ENCODE peak calls at places on chromosomes 3 and 15, in nine cellular contexts. One of them, this sample, is unnamed.

GRCh38 chr3:36319683-36320082 is 60.6 kb upstream of the STAC start:
- DNase-seq in GM20000: no peak
- DNase-seq in lung: no peak
- DNase-seq in psoas muscle: no peak
- DNase-seq in kidney: no peak
- DNase-seq in activated CD8-positive, alpha-beta T cell treated with anti-CD3 and anti-CD28 coated beads for 36 hours: no peak
- DNase-seq in left lung: no peak
- DNase-seq in Peyer's patch: no peak
- DNase-seq in uterus: no peak
- DNase-seq in this sample: no peak

GRCh38 chr15:63046927-63047760 is 4.6 kb downstream of the TPM1 start:
- DNase-seq in uterus: no peak
- DNase-seq in activated CD8-positive, alpha-beta T cell treated with anti-CD3 and anti-CD28 coated beads for 36 hours: no peak
- DNase-seq in Peyer's patch: no peak
- DNase-seq in lung: no peak
- DNase-seq in psoas muscle: no peak
- DNase-seq in left lung: no peak
- DNase-seq in GM20000: peak
- DNase-seq in kidney: no peak
- DNase-seq in this sample: no peak

GRCh38 chr15:96246057-96246456 is 84.4 kb upstream of the NR2F2 start:
- DNase-seq in GM20000: no peak
- DNase-seq in psoas muscle: no peak
- DNase-seq in lung: no peak
- DNase-seq in activated CD8-positive, alpha-beta T cell treated with anti-CD3 and anti-CD28 coated beads for 36 hours: no peak
- DNase-seq in Peyer's patch: no peak
- DNase-seq in uterus: no peak
- DNase-seq in left lung: no peak
- DNase-seq in kidney: no peak
- DNase-seq in this sample: no peak

GRCh38 chr3:32872487-32873382 is 54.9 kb downstream of the TRIM71 start:
- DNase-seq in GM20000: no peak
- DNase-seq in lung: peak
- DNase-seq in Peyer's patch: no peak
- DNase-seq in psoas muscle: no peak
- DNase-seq in activated CD8-positive, alpha-beta T cell treated with anti-CD3 and anti-CD28 coated beads for 36 hours: no peak
- DNase-seq in uterus: peak
- DNase-seq in left lung: peak
- DNase-seq in kidney: no peak
- DNase-seq in this sample: no peak

GRCh38 chr3:171320721-171321120 is 139.5 kb downstream of the TNIK start:
- DNase-seq in left lung: no peak
- DNase-seq in psoas muscle: peak
- DNase-seq in lung: no peak
- DNase-seq in Peyer's patch: no peak
- DNase-seq in kidney: no peak
- DNase-seq in uterus: no peak
- DNase-seq in GM20000: no peak
- DNase-seq in activated CD8-positive, alpha-beta T cell treated with anti-CD3 and anti-CD28 coated beads for 36 hours: no peak
- DNase-seq in this sample: no peak

GRCh38 chr3:141878812-141879211 is 2.4 kb downstream of the ATP1B3 start:
- DNase-seq in left lung: no peak
- DNase-seq in activated CD8-positive, alpha-beta T cell treated with anti-CD3 and anti-CD28 coated beads for 36 hours: no peak
- DNase-seq in GM20000: no peak
- DNase-seq in Peyer's patch: no peak
- DNase-seq in uterus: no peak
- DNase-seq in lung: no peak
- DNase-seq in psoas muscle: no peak
- DNase-seq in kidney: no peak
- DNase-seq in this sample: no peak

GRCh38 chr15:79849789-79850188 is 47.0 kb downstream of the MTHFS start:
- DNase-seq in Peyer's patch: no peak
- DNase-seq in GM20000: peak
- DNase-seq in uterus: no peak
- DNase-seq in lung: no peak
- DNase-seq in left lung: no peak
- DNase-seq in activated CD8-positive, alpha-beta T cell treated with anti-CD3 and anti-CD28 coated beads for 36 hours: peak
- DNase-seq in psoas muscle: no peak
- DNase-seq in kidney: no peak
- DNase-seq in this sample: no peak

GRCh38 chr3:152183473-152183872 is 85.3 kb upstream of the MBNL1 start:
- DNase-seq in activated CD8-positive, alpha-beta T cell treated with anti-CD3 and anti-CD28 coated beads for 36 hours: peak
- DNase-seq in lung: no peak
- DNase-seq in kidney: no peak
- DNase-seq in left lung: no peak
- DNase-seq in GM20000: peak
- DNase-seq in Peyer's patch: peak
- DNase-seq in psoas muscle: peak
- DNase-seq in uterus: peak
- DNase-seq in this sample: no peak

GRCh38 chr3:32913790-32914446 is 37.5 kb upstream of the CCR4 start:
- DNase-seq in lung: peak
- DNase-seq in Peyer's patch: no peak
- DNase-seq in activated CD8-positive, alpha-beta T cell treated with anti-CD3 and anti-CD28 coated beads for 36 hours: no peak
- DNase-seq in kidney: no peak
- DNase-seq in GM20000: no peak
- DNase-seq in uterus: no peak
- DNase-seq in left lung: peak
- DNase-seq in psoas muscle: peak
- DNase-seq in this sample: no peak

GRCh38 chr3:126121074-126121473 is 37.1 kb upstream of the SLC41A3 start:
- DNase-seq in left lung: no peak
- DNase-seq in psoas muscle: peak
- DNase-seq in uterus: no peak
- DNase-seq in Peyer's patch: no peak
- DNase-seq in activated CD8-positive, alpha-beta T cell treated with anti-CD3 and anti-CD28 coated beads for 36 hours: no peak
- DNase-seq in lung: no peak
- DNase-seq in kidney: no peak
- DNase-seq in GM20000: no peak
- DNase-seq in this sample: no peak

GRCh38 chr3:24464389-24464788 is 30.3 kb downstream of the THRB start:
- DNase-seq in kidney: no peak
- DNase-seq in uterus: no peak
- DNase-seq in left lung: no peak
- DNase-seq in GM20000: no peak
- DNase-seq in lung: no peak
- DNase-seq in activated CD8-positive, alpha-beta T cell treated with anti-CD3 and anti-CD28 coated beads for 36 hours: no peak
- DNase-seq in Peyer's patch: no peak
- DNase-seq in psoas muscle: no peak
- DNase-seq in this sample: no peak

GRCh38 chr3:126523745-126524428 is at the start of gene CHST13:
- DNase-seq in lung: no peak
- DNase-seq in Peyer's patch: no peak
- DNase-seq in psoas muscle: peak
- DNase-seq in left lung: peak
- DNase-seq in kidney: peak
- DNase-seq in activated CD8-positive, alpha-beta T cell treated with anti-CD3 and anti-CD28 coated beads for 36 hours: peak
- DNase-seq in uterus: no peak
- DNase-seq in GM20000: no peak
- DNase-seq in this sample: no peak

GRCh38 chr3:71721721-71722157 is 3.5 kb downstream of the EIF4E3 start:
- DNase-seq in uterus: no peak
- DNase-seq in activated CD8-positive, alpha-beta T cell treated with anti-CD3 and anti-CD28 coated beads for 36 hours: peak
- DNase-seq in left lung: no peak
- DNase-seq in GM20000: no peak
- DNase-seq in lung: no peak
- DNase-seq in psoas muscle: no peak
- DNase-seq in kidney: no peak
- DNase-seq in Peyer's patch: no peak
- DNase-seq in this sample: no peak

GRCh38 chr15:79811406-79812405 is 85.1 kb downstream of the MTHFS start:
- DNase-seq in lung: peak
- DNase-seq in Peyer's patch: no peak
- DNase-seq in activated CD8-positive, alpha-beta T cell treated with anti-CD3 and anti-CD28 coated beads for 36 hours: no peak
- DNase-seq in uterus: no peak
- DNase-seq in GM20000: no peak
- DNase-seq in psoas muscle: peak
- DNase-seq in kidney: no peak
- DNase-seq in left lung: peak
- DNase-seq in this sample: no peak

GRCh38 chr3:142608615-142609014 is 12.4 kb downstream of the PLS1 start:
- DNase-seq in GM20000: no peak
- DNase-seq in kidney: no peak
- DNase-seq in left lung: no peak
- DNase-seq in lung: no peak
- DNase-seq in uterus: no peak
- DNase-seq in activated CD8-positive, alpha-beta T cell treated with anti-CD3 and anti-CD28 coated beads for 36 hours: no peak
- DNase-seq in psoas muscle: no peak
- DNase-seq in Peyer's patch: no peak
- DNase-seq in this sample: no peak

GRCh38 chr3:45947361-45947760 is 4.1 kb downstream of the CXCR6 start:
- DNase-seq in left lung: no peak
- DNase-seq in GM20000: no peak
- DNase-seq in Peyer's patch: no peak
- DNase-seq in lung: no peak
- DNase-seq in activated CD8-positive, alpha-beta T cell treated with anti-CD3 and anti-CD28 coated beads for 36 hours: no peak
- DNase-seq in uterus: no peak
- DNase-seq in kidney: no peak
- DNase-seq in psoas muscle: no peak
- DNase-seq in this sample: no peak

GRCh38 chr3:11653298-11654055 is 9.8 kb upstream of the VGLL4 start:
- DNase-seq in activated CD8-positive, alpha-beta T cell treated with anti-CD3 and anti-CD28 coated beads for 36 hours: no peak
- DNase-seq in kidney: no peak
- DNase-seq in GM20000: no peak
- DNase-seq in uterus: no peak
- DNase-seq in Peyer's patch: no peak
- DNase-seq in left lung: no peak
- DNase-seq in lung: no peak
- DNase-seq in psoas muscle: no peak
- DNase-seq in this sample: no peak
- TF ChIP-seq CTCF in activated CD8-positive, alpha-beta T cell treated with anti-CD3 and anti-CD28 coated beads for 36 hours: no peak
- TF ChIP-seq CTCF in kidney: no peak
- TF ChIP-seq CTCF in GM20000: no peak
- TF ChIP-seq CTCF in uterus: no peak
- TF ChIP-seq CTCF in Peyer's patch: no peak
- TF ChIP-seq CTCF in left lung: no peak
- TF ChIP-seq CTCF in lung: no peak
- TF ChIP-seq CTCF in psoas muscle: peak
- TF ChIP-seq CTCF in this sample: peak

GRCh38 chr3:18559323-18559972 is 134.3 kb upstream of the SATB1 start:
- DNase-seq in lung: no peak
- DNase-seq in psoas muscle: no peak
- DNase-seq in uterus: no peak
- DNase-seq in GM20000: peak
- DNase-seq in left lung: no peak
- DNase-seq in activated CD8-positive, alpha-beta T cell treated with anti-CD3 and anti-CD28 coated beads for 36 hours: peak
- DNase-seq in kidney: no peak
- DNase-seq in Peyer's patch: no peak
- DNase-seq in this sample: peak

GRCh38 chr3:18558526-18558925 is 133.4 kb upstream of the SATB1 start:
- DNase-seq in GM20000: no peak
- DNase-seq in psoas muscle: no peak
- DNase-seq in lung: no peak
- DNase-seq in activated CD8-positive, alpha-beta T cell treated with anti-CD3 and anti-CD28 coated beads for 36 hours: peak
- DNase-seq in uterus: no peak
- DNase-seq in left lung: no peak
- DNase-seq in Peyer's patch: no peak
- DNase-seq in kidney: no peak
- DNase-seq in this sample: no peak

GRCh38 chr3:18567293-18567692 is 142.2 kb upstream of the SATB1 start:
- DNase-seq in left lung: no peak
- DNase-seq in GM20000: no peak
- DNase-seq in kidney: no peak
- DNase-seq in Peyer's patch: no peak
- DNase-seq in uterus: no peak
- DNase-seq in psoas muscle: no peak
- DNase-seq in activated CD8-positive, alpha-beta T cell treated with anti-CD3 and anti-CD28 coated beads for 36 hours: no peak
- DNase-seq in lung: no peak
- DNase-seq in this sample: no peak

GRCh38 chr3:18562364-18563154 is 137.4 kb upstream of the SATB1 start:
- DNase-seq in lung: no peak
- DNase-seq in left lung: no peak
- DNase-seq in psoas muscle: no peak
- DNase-seq in kidney: no peak
- DNase-seq in Peyer's patch: no peak
- DNase-seq in activated CD8-positive, alpha-beta T cell treated with anti-CD3 and anti-CD28 coated beads for 36 hours: no peak
- DNase-seq in uterus: no peak
- DNase-seq in GM20000: no peak
- DNase-seq in this sample: no peak
- TF ChIP-seq CTCF in lung: no peak
- TF ChIP-seq CTCF in left lung: no peak
- TF ChIP-seq CTCF in psoas muscle: no peak
- TF ChIP-seq CTCF in kidney: no peak
- TF ChIP-seq CTCF in Peyer's patch: no peak
- TF ChIP-seq CTCF in activated CD8-positive, alpha-beta T cell treated with anti-CD3 and anti-CD28 coated beads for 36 hours: no peak
- TF ChIP-seq CTCF in uterus: no peak
- TF ChIP-seq CTCF in GM20000: no peak
- TF ChIP-seq CTCF in this sample: no peak

DNA sequence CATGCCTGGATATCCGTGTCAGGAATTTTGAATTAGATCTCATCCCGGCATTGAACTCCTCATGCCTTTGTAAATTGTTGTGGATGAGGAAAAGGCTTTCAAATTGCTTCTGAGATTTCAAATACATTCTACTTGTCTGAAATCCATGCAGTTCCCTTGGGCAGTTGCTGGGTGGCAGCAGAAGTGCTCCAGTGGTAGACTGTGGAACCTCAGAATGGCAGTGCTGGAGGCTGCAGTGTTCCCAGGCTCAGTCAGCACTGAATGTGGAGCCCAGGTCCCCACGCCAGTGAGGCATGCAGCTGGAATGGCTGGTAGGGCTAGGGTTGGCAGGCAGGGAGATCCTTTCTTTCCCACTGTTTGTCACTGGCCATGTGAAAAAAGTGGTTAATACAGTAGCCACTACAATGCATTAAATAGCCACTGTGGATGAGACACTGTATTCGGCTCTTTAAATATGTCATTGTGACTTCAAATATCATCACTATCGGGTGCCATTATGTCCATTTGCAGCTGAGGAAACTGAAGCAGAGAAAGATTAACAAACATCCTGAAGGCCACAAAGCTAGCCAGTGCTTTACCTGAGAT is 98.6 kb downstream of the TPRG1 start:
- DNase-seq in lung: peak
- DNase-seq in GM20000: peak
- DNase-seq in Peyer's patch: no peak
- DNase-seq in kidney: peak
- DNase-seq in activated CD8-positive, alpha-beta T cell treated with anti-CD3 and anti-CD28 coated beads for 36 hours: peak
- DNase-seq in uterus: peak
- DNase-seq in psoas muscle: peak
- DNase-seq in left lung: peak
- DNase-seq in this sample: no peak
- TF ChIP-seq CTCF in lung: peak
- TF ChIP-seq CTCF in GM20000: peak
- TF ChIP-seq CTCF in Peyer's patch: no peak
- TF ChIP-seq CTCF in kidney: peak
- TF ChIP-seq CTCF in activated CD8-positive, alpha-beta T cell treated with anti-CD3 and anti-CD28 coated beads for 36 hours: peak
- TF ChIP-seq CTCF in uterus: peak
- TF ChIP-seq CTCF in psoas muscle: peak
- TF ChIP-seq CTCF in left lung: peak
- TF ChIP-seq CTCF in this sample: peak

DNA sequence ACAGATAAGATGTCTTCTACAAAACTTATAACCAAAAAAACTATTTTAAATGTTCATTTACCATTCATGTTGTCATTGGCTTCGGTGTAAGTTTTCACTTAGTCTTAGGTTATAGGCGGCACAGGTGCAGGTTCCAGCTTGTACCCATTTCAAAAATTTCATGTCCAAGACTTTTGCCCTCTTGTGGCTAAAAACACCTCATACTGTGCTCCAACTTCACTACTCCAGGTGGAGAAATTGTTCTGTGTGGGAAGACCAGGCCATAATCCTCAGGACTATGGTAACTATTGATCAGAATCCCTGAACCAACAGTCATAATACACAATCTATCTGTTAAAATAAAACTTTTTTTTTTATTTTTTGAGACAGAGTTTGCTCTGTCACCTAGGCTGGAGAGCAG is 95.2 kb upstream of the ATP11B start:
- DNase-seq in lung: no peak
- DNase-seq in Peyer's patch: no peak
- DNase-seq in kidney: no peak
- DNase-seq in activated CD8-positive, alpha-beta T cell treated with anti-CD3 and anti-CD28 coated beads for 36 hours: no peak
- DNase-seq in left lung: no peak
- DNase-seq in GM20000: no peak
- DNase-seq in psoas muscle: no peak
- DNase-seq in uterus: no peak
- DNase-seq in this sample: no peak
- TF ChIP-seq CTCF in lung: no peak
- TF ChIP-seq CTCF in Peyer's patch: no peak
- TF ChIP-seq CTCF in kidney: no peak
- TF ChIP-seq CTCF in activated CD8-positive, alpha-beta T cell treated with anti-CD3 and anti-CD28 coated beads for 36 hours: no peak
- TF ChIP-seq CTCF in left lung: no peak
- TF ChIP-seq CTCF in GM20000: no peak
- TF ChIP-seq CTCF in psoas muscle: no peak
- TF ChIP-seq CTCF in uterus: no peak
- TF ChIP-seq CTCF in this sample: no peak

This sample was measured in GM13977.